ENCODE peak calls at places on chromosomes 16 and 17, in ten cellular contexts. Y is fibroblast of the aortic adventitia; F is effector CD4-positive, alpha-beta T cell; I is NCI-H460; N is GF-D8; C is erythroblast; H is H54; S is RWPE1; G is occipital lobe; J is naive thymus-derived CD4-positive, alpha-beta T cell. L is an unnamed sample.

GRCh38 chr16:67279296-67280089 is at the start of gene PLEKHG4:
- DNase-seq in F (peak), Y (peak), S (peak), I (peak), C (peak), G (no peak), J (peak), N (peak), H (no peak), L (no peak)

GRCh38 chr16:26859086-26859485 is 207.6 kb upstream of the C16orf82 start:
- DNase-seq in H (no peak), J (no peak), F (no peak), N (no peak), S (no peak), Y (no peak), G (no peak), C (no peak), I (no peak), L (no peak)

GRCh38 chr17:6487243-6488007 is 43.2 kb downstream of the PIMREG start:
- DNase-seq in G (no peak), S (no peak), H (no peak), J (no peak), C (no peak), F (no peak), Y (no peak), N (no peak), I (no peak), L (no peak)

GRCh38 chr17:48045270-48046001 is 2.7 kb upstream of the NFE2L1 start:
- DNase-seq in H (no peak), S (peak), I (no peak), Y (no peak), J (no peak), F (no peak), C (no peak), N (no peak), G (no peak), L (peak)

GRCh38 chr17:42132941-42133340 is 10.3 kb downstream of the HSPB9 start:
- DNase-seq in C (no peak), G (peak), Y (peak), H (peak), I (no peak), J (no peak), F (no peak), S (no peak), N (peak), L (peak)

GRCh38 chr17:70483624-70484023 is 314.3 kb downstream of the KCNJ2 start:
- DNase-seq in N (no peak), G (no peak), J (no peak), F (no peak), Y (no peak), H (no peak), C (no peak), S (no peak), I (no peak), L (no peak)

GRCh38 chr17:82320956-82321927 is 3.8 kb upstream of the CD7 start:
- DNase-seq in S (no peak), C (peak), F (peak), I (no peak), N (no peak), Y (no peak), H (no peak), G (no peak), J (peak), L (no peak)

GRCh38 chr16:75445298-75445697 is 12.0 kb upstream of the CFDP1 start:
- DNase-seq in J (no peak), N (no peak), S (no peak), H (no peak), G (no peak), I (no peak), F (no peak), Y (no peak), C (peak), L (no peak)

GRCh38 chr17:50265212-50265611 is 9.1 kb upstream of the TMEM92 start:
- DNase-seq in F (no peak), G (no peak), I (no peak), N (no peak), C (no peak), J (no peak), H (no peak), Y (no peak), S (no peak), L (no peak)

GRCh38 chr16:66728117-66728787 is 23.2 kb downstream of the DYNC1LI2 start:
- DNase-seq in J (no peak), S (peak), F (no peak), Y (peak), I (peak), H (no peak), C (peak), G (no peak), N (peak), L (peak)

GRCh38 chr17:67503184-67503583 is 126.1 kb downstream of the PITPNC1 start:
- DNase-seq in H (peak), I (no peak), C (no peak), S (peak), N (no peak), F (no peak), G (no peak), Y (peak), J (no peak), L (peak)

GRCh38 chr17:68908045-68908444 is 47.1 kb downstream of the ABCA8 start:
- DNase-seq in J (no peak), G (no peak), N (no peak), Y (no peak), F (no peak), C (no peak), S (no peak), H (no peak), I (no peak), L (no peak)

GRCh38 chr16:13316008-13316407 is 414.6 kb downstream of the SHISA9 start:
- DNase-seq in H (no peak), C (no peak), J (no peak), I (no peak), N (peak), S (no peak), G (no peak), F (no peak), Y (no peak), L (peak)

GRCh38 chr17:18362509-18363020 is 785 bp downstream of the SHMT1 start:
- DNase-seq in N (no peak), Y (peak), J (no peak), I (no peak), H (peak), G (peak), S (peak), F (no peak), C (peak), L (peak)

GRCh38 chr16:2470234-2470601 is 879 bp upstream of the NTN3 start:
- DNase-seq in J (no peak), F (no peak), G (no peak), S (no peak), N (no peak), C (no peak), I (no peak), Y (no peak), H (no peak), L (no peak)

GRCh38 chr16:17939052-17939673 is 397.4 kb downstream of the NPIPA8 start:
- DNase-seq in G (no peak), N (no peak), C (no peak), F (no peak), H (no peak), J (no peak), S (no peak), I (no peak), Y (no peak), L (no peak)

GRCh38 chr16:30592871-30593270 is 7.4 kb upstream of the ZNF785 start:
- DNase-seq in J (no peak), N (no peak), S (no peak), C (no peak), I (no peak), H (no peak), F (no peak), G (no peak), Y (no peak), L (no peak)

GRCh38 chr16:47141773-47142468 is 1.8 kb downstream of the NETO2 start:
- DNase-seq in J (peak), N (peak), I (peak), F (peak), C (peak), H (peak), Y (peak), S (peak), G (peak), L (peak)

GRCh38 chr17:64420143-64420670 is 28.7 kb upstream of the MILR1 start:
- DNase-seq in C (peak), N (peak), S (peak), Y (peak), H (peak), J (peak), F (peak), I (peak), G (no peak), L (peak)